ENCODE peak calls at places on chromosomes 7 and 10, in six cellular contexts. O is endothelial cell of umbilical vein, E is ELR, T is GM19239, J is GM20000, Z is colonic mucosa. N is an unnamed sample.

GRCh38 chr7:92647652-92648051 is 57.5 kb upstream of the FAM133B start:
- DNase-seq in J (no peak), E (no peak), Z (no peak), T (no peak), O (no peak), N (no peak)

GRCh38 chr7:45188736-45189135 is 31.1 kb downstream of the RAMP3 start:
- DNase-seq in Z (no peak), E (no peak), T (no peak), J (no peak), O (no peak), N (no peak)

GRCh38 chr10:77820349-77820748 is 106.2 kb downstream of the DLG5 start:
- DNase-seq in J (no peak), T (no peak), O (no peak), Z (no peak), E (no peak), N (no peak)

GRCh38 chr7:139610595-139610994 is 87.1 kb downstream of the CLEC2L start:
- DNase-seq in J (no peak), O (no peak), E (no peak), Z (no peak), T (no peak), N (no peak)

GRCh38 chr10:8389630-8390029 is 335.1 kb downstream of the GATA3 start:
- DNase-seq in O (peak; percentile 60), Z (no peak), E (peak; percentile 25), J (no peak), T (no peak), N (no peak)

GRCh38 chr7:6169805-6170520 is 102.5 kb downstream of the CYTH3 start:
- DNase-seq in O (no peak), E (no peak), T (no peak), J (no peak), Z (no peak), N (no peak)

GRCh38 chr7:119270045-119270464 is 1002.9 kb upstream of the KCND2 start:
- DNase-seq in J (peak; percentile 39), T (peak; percentile 1), E (peak; percentile 63), Z (peak; percentile 33), O (peak; percentile 49), N (no peak)

GRCh38 chr10:49115015-49115795 is at the start of gene VSTM4:
- DNase-seq in O (peak; percentile 20), Z (no peak), E (peak; percentile 36), T (peak; percentile 37), J (peak; percentile 71), N (no peak)

GRCh38 chr10:94890264-94891022 is 48.0 kb upstream of the CYP2C9 start:
- DNase-seq in Z (no peak), O (no peak), T (no peak), E (no peak), J (no peak), N (no peak)

GRCh38 chr7:143395187-143396149 is 13.2 kb downstream of the EPHA1 start:
- DNase-seq in T (no peak), E (peak; percentile 36), J (no peak), O (peak; percentile 49), Z (no peak), N (no peak)

GRCh38 chr10:23433710-23434109 is 5.2 kb upstream of the OTUD1 start:
- DNase-seq in T (no peak), Z (no peak), E (no peak), J (no peak), O (no peak), N (no peak)

GRCh38 chr10:105328441-105328840 is 687.4 kb downstream of the SORCS3 start:
- DNase-seq in Z (no peak), E (no peak), J (no peak), T (no peak), O (no peak), N (no peak)

GRCh38 chr7:150949971-150950491 is 28.1 kb downstream of the KCNH2 start:
- DNase-seq in T (no peak), Z (no peak), J (no peak), O (no peak), E (no peak), N (no peak)

GRCh38 chr10:15719899-15720634 is at the start of gene ITGA8:
- DNase-seq in J (peak; percentile 40), O (peak; percentile 22), T (no peak), E (peak; percentile 36), Z (peak; percentile 23), N (no peak)

GRCh38 chr7:102170417-102170970 is 116.2 kb upstream of the SH2B2 start:
- DNase-seq in O (peak; percentile 73), J (no peak), E (no peak), Z (no peak), T (no peak), N (no peak)

GRCh38 chr10:75743231-75743864 is 311.9 kb downstream of the LRMDA start:
- DNase-seq in J (no peak), Z (no peak), T (no peak), O (no peak), E (no peak), N (peak; percentile 42)

GRCh38 chr7:74092964-74093339 is 9.3 kb downstream of the LIMK1 start:
- DNase-seq in E (no peak), J (peak; percentile 85), O (peak; percentile 40), T (peak; percentile 82), Z (no peak), N (no peak)

GRCh38 chr7:112511451-112512220 is 30.8 kb downstream of the LSMEM1 start:
- DNase-seq in Z (no peak), E (no peak), T (no peak), O (no peak), J (no peak), N (peak; percentile 81)

GRCh38 chr7:27134392-27134791 is 3.8 kb upstream of the HOXA4 start:
- DNase-seq in J (no peak), O (peak; percentile 90), T (no peak), Z (peak; percentile 53), E (peak; percentile 95), N (no peak)

GRCh38 chr7:39624202-39624807 is 933 bp downstream of the RALA start:
- DNase-seq in O (peak; percentile 51), E (peak; percentile 45), J (peak; percentile 66), Z (peak; percentile 47), T (no peak), N (no peak)

GRCh38 chr10:4181690-4182089 is 396.7 kb upstream of the KLF6 start:
- DNase-seq in T (no peak), J (peak; percentile 14), Z (no peak), E (no peak), O (no peak), N (no peak)

GRCh38 chr10:132643709-132644543 is 106.3 kb downstream of the INPP5A start:
- DNase-seq in Z (no peak), E (no peak), J (no peak), O (no peak), T (no peak), N (no peak)